ENCODE peak calls at places on chromosomes 16 and 17, in four cellular contexts. E is PC-3; S is naive thymus-derived CD4-positive, alpha-beta T cell; X is HepG2. I is an unnamed sample.

GRCh38 chr17:27446569-27447301 is 9.5 kb upstream of the KSR1 start:
- DNase-seq in E (peak), X (no peak), S (no peak), I (no peak)

GRCh38 chr16:74447578-74447977 is 26.3 kb upstream of the CLEC18B start:
- DNase-seq in X (no peak), S (no peak), E (no peak), I (no peak)

GRCh38 chr17:82008941-82009405 is 13.7 kb downstream of the CENPX start:
- DNase-seq in E (no peak), S (no peak), X (no peak), I (no peak)

GRCh38 chr16:14444979-14445810 is 184.9 kb downstream of the PARN start:
- DNase-seq in E (no peak), S (no peak), X (no peak), I (no peak)

GRCh38 chr17:44961921-44962350 is 6.2 kb downstream of the C1QL1 start:
- DNase-seq in X (peak), S (no peak), E (peak), I (no peak)

GRCh38 chr16:67055712-67056487 is 27.0 kb downstream of the CBFB start:
- DNase-seq in X (peak), E (peak), S (no peak), I (peak)

GRCh38 chr16:89174877-89175276 is 3.3 kb downstream of the CDH15 start:
- DNase-seq in S (no peak), X (no peak), E (no peak), I (no peak)

GRCh38 chr17:72388765-72389473 is 268.1 kb downstream of the SOX9 start:
- DNase-seq in S (no peak), E (peak), X (no peak), I (no peak)

GRCh38 chr16:79482011-79482410 is 118.5 kb downstream of the MAF start:
- DNase-seq in S (no peak), X (no peak), E (no peak), I (no peak)

GRCh38 chr17:56144205-56144604 is 9.1 kb upstream of the ANKFN1 start:
- DNase-seq in E (no peak), S (no peak), X (no peak), I (no peak)

GRCh38 chr16:12664334-12664733 is 139.4 kb downstream of the CPPED1 start:
- DNase-seq in S (no peak), X (no peak), E (no peak), I (no peak)

GRCh38 chr17:34584805-34585416 is 5.5 kb downstream of the TMEM132E start:
- DNase-seq in E (peak), X (no peak), S (peak), I (no peak)

GRCh38 chr16:80948886-80949502 is 57.7 kb downstream of the CMC2 start:
- DNase-seq in E (peak), X (peak), S (no peak), I (no peak)

GRCh38 chr17:33786478-33786877 is 468.6 kb upstream of the CCL2 start:
- DNase-seq in S (no peak), X (no peak), E (no peak), I (no peak)

GRCh38 chr17:4708436-4708835 is 2.0 kb upstream of the ARRB2 start:
- DNase-seq in E (peak), S (peak), X (peak), I (no peak)

GRCh38 chr17:40659909-40660308 is 5.1 kb downstream of the KRT222 start:
- DNase-seq in X (no peak), E (no peak), S (peak), I (no peak)

GRCh38 chr16:57374067-57374534 is 1.8 kb downstream of the CX3CL1 start:
- DNase-seq in E (no peak), S (no peak), X (no peak), I (no peak)

GRCh38 chr16:10576390-10577304 is 3.8 kb downstream of the EMP2 start:
- DNase-seq in X (no peak), S (no peak), E (no peak), I (no peak)

GRCh38 chr16:29743827-29744531 is 1.8 kb downstream of the C16orf54 start:
- DNase-seq in X (no peak), E (no peak), S (peak), I (no peak)

GRCh38 chr17:3965123-3965800 is 1.0 kb upstream of the ATP2A3 start:
- DNase-seq in E (peak), S (peak), X (no peak), I (no peak)

GRCh38 chr17:47813512-47814031 is 8.0 kb downstream of the OSBPL7 start:
- DNase-seq in X (no peak), S (no peak), E (no peak), I (no peak)

GRCh38 chr17:18950944-18951905 is 740 bp upstream of the SLC5A10 start:
- DNase-seq in X (no peak), E (no peak), S (no peak), I (no peak)

GRCh38 chr17:43756176-43756575 is 2.4 kb downstream of the SOST start:
- DNase-seq in S (no peak), X (no peak), E (no peak), I (no peak)

GRCh38 chr17:43757171-43757660 is 1.4 kb downstream of the SOST start:
- DNase-seq in X (no peak), S (no peak), E (no peak), I (no peak)

GRCh38 chr17:43758497-43759174 is at the start of gene SOST:
- DNase-seq in X (no peak), S (no peak), E (no peak), I (no peak)

GRCh38 chr17:43759836-43760235 is 1.2 kb upstream of the SOST start:
- DNase-seq in S (no peak), E (peak), X (no peak), I (peak)

GRCh38 chr17:43758086-43758485 is 505 bp downstream of the SOST start:
- DNase-seq in S (no peak), E (no peak), X (no peak), I (no peak)
- H3K27ac ChIP-seq in S (no peak), E (no peak), X (no peak), I (no peak)

GRCh38 chr17:62626719-62627218 is 701 bp upstream of the MRC2 start:
- DNase-seq in E (peak), X (peak), S (peak), I (no peak)

GRCh38 chr17:62625184-62625869 is 2.1 kb upstream of the MRC2 start:
- DNase-seq in S (no peak), X (no peak), E (no peak), I (no peak)

GRCh38 chr17:62627904-62628603 is 584 bp downstream of the MRC2 start:
- DNase-seq in S (peak), E (peak), X (no peak), I (no peak)

GRCh38 chr17:62627219-62627903 is at the start of gene MRC2:
- DNase-seq in S (peak), E (peak), X (no peak), I (no peak)

GRCh38 chr17:62625870-62626200 is 1.6 kb upstream of the MRC2 start:
- DNase-seq in E (no peak), X (no peak), S (no peak), I (no peak)
- H3K27ac ChIP-seq in E (no peak), X (no peak), S (no peak), I (no peak)

DNA sequence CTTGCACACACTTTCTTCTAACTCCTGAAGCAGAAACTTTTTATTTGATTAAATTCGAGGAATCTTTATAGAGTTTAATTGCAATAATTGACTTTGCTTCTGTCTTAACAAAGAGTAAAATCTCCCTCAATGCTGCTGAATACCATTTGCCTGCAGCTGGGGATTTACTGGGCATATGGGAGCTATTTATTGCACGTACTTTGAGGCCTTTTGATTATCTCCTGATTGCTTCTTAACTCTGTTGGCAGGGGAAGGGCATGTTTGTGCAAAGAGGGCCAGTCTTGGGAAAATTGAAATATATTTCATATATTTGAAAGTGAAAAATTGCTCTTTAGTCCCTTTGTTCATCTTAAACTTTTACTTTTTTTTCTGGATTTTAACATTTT is 156.8 kb upstream of the CHMP6 start:
- DNase-seq in S (no peak), X (no peak), E (no peak), I (no peak)
- H3K27ac ChIP-seq in S (no peak), X (no peak), E (no peak), I (no peak)

GRCh38 chr16:3459401-3460090 is 16.1 kb downstream of the NAA60 start:
- DNase-seq in S (peak), X (no peak), E (peak), I (no peak)
- H3K27ac ChIP-seq in S (peak), X (peak), E (no peak), I (peak)

GRCh38 chr17:78358538-78359215 is 1.2 kb downstream of the SOCS3 start:
- DNase-seq in E (no peak), X (no peak), S (peak), I (no peak)

GRCh38 chr17:78357687-78358537 is 2.0 kb downstream of the SOCS3 start:
- DNase-seq in E (no peak), X (no peak), S (no peak), I (no peak)

GRCh38 chr17:78355701-78356100 is 4.2 kb downstream of the SOCS3 start:
- DNase-seq in X (no peak), S (no peak), E (no peak), I (no peak)

GRCh38 chr17:78356163-78356713 is 3.6 kb downstream of the SOCS3 start:
- DNase-seq in E (peak), X (no peak), S (peak), I (peak)

GRCh38 chr17:78357177-78357586 is 2.7 kb downstream of the SOCS3 start:
- DNase-seq in E (peak), X (no peak), S (no peak), I (no peak)
- H3K27ac ChIP-seq in E (no peak), X (no peak), S (peak), I (peak)

I was measured in epithelial cell of prostate.